ENCODE peak calls at places on chromosomes 13 and 19, in seven cellular contexts. One of them, this sample, is unnamed.
A peak's percentile ranks its signal among the peaks of the same experiment; 100 is the strongest.

GRCh38 chr19:7605490-7606222 is 10.0 kb downstream of the CAMSAP3 start:
- DNase-seq in choroid plexus epithelial cell: peak; percentile 19
- DNase-seq in H9: peak; percentile 84
- DNase-seq in psoas muscle: no peak
- DNase-seq in tibial artery: no peak
- DNase-seq in nephron progenitor cell: peak; percentile 49
- DNase-seq in keratinocyte: no peak
- DNase-seq in this sample: no peak

GRCh38 chr19:21912654-21913053 is 76.7 kb upstream of the ZNF43 start:
- DNase-seq in choroid plexus epithelial cell: no peak
- DNase-seq in H9: no peak
- DNase-seq in psoas muscle: no peak
- DNase-seq in tibial artery: no peak
- DNase-seq in nephron progenitor cell: no peak
- DNase-seq in keratinocyte: no peak
- DNase-seq in this sample: no peak

GRCh38 chr13:40190656-40191100 is 475.8 kb downstream of the FOXO1 start:
- DNase-seq in choroid plexus epithelial cell: peak; percentile 98
- DNase-seq in H9: no peak
- DNase-seq in psoas muscle: peak; percentile 40
- DNase-seq in tibial artery: peak; percentile 79
- DNase-seq in nephron progenitor cell: no peak
- DNase-seq in keratinocyte: peak; percentile 53
- DNase-seq in this sample: no peak

GRCh38 chr13:73482556-73482955 is 423.8 kb downstream of the KLF5 start:
- DNase-seq in choroid plexus epithelial cell: no peak
- DNase-seq in H9: no peak
- DNase-seq in psoas muscle: no peak
- DNase-seq in tibial artery: no peak
- DNase-seq in nephron progenitor cell: no peak
- DNase-seq in keratinocyte: no peak
- DNase-seq in this sample: no peak

GRCh38 chr19:35545855-35546381 is 492 bp downstream of the TMEM147 start:
- DNase-seq in choroid plexus epithelial cell: peak; percentile 18
- DNase-seq in H9: no peak
- DNase-seq in psoas muscle: peak; percentile 47
- DNase-seq in tibial artery: no peak
- DNase-seq in nephron progenitor cell: peak; percentile 59
- DNase-seq in keratinocyte: no peak
- DNase-seq in this sample: no peak

GRCh38 chr19:57688011-57688763 is 6.4 kb downstream of the ZNF551 start:
- DNase-seq in choroid plexus epithelial cell: no peak
- DNase-seq in H9: peak; percentile 3
- DNase-seq in psoas muscle: no peak
- DNase-seq in tibial artery: no peak
- DNase-seq in nephron progenitor cell: no peak
- DNase-seq in keratinocyte: no peak
- DNase-seq in this sample: no peak

GRCh38 chr19:48962029-48962848 is 2.9 kb upstream of the FTL start:
- DNase-seq in choroid plexus epithelial cell: peak; percentile 39
- DNase-seq in H9: peak; percentile 71
- DNase-seq in psoas muscle: peak; percentile 52
- DNase-seq in tibial artery: peak; percentile 80
- DNase-seq in nephron progenitor cell: no peak
- DNase-seq in keratinocyte: no peak
- DNase-seq in this sample: peak; percentile 39

GRCh38 chr13:101979825-101980224 is 422.0 kb downstream of the FGF14 start:
- DNase-seq in choroid plexus epithelial cell: no peak
- DNase-seq in H9: no peak
- DNase-seq in psoas muscle: no peak
- DNase-seq in tibial artery: no peak
- DNase-seq in nephron progenitor cell: no peak
- DNase-seq in keratinocyte: no peak
- DNase-seq in this sample: no peak

GRCh38 chr13:93180376-93180966 is 46.1 kb upstream of the GPC6 start:
- DNase-seq in choroid plexus epithelial cell: peak; percentile 86
- DNase-seq in H9: no peak
- DNase-seq in psoas muscle: no peak
- DNase-seq in tibial artery: no peak
- DNase-seq in nephron progenitor cell: no peak
- DNase-seq in keratinocyte: no peak
- DNase-seq in this sample: no peak

GRCh38 chr13:27868639-27869435 is 51.0 kb upstream of the PDX1 start:
- DNase-seq in choroid plexus epithelial cell: peak; percentile 36
- DNase-seq in H9: no peak
- DNase-seq in psoas muscle: no peak
- DNase-seq in tibial artery: no peak
- DNase-seq in nephron progenitor cell: no peak
- DNase-seq in keratinocyte: no peak
- DNase-seq in this sample: no peak

GRCh38 chr13:103878891-103879605 is 812.8 kb upstream of the SLC10A2 start:
- DNase-seq in choroid plexus epithelial cell: peak; percentile 39
- DNase-seq in H9: no peak
- DNase-seq in psoas muscle: no peak
- DNase-seq in tibial artery: no peak
- DNase-seq in nephron progenitor cell: no peak
- DNase-seq in keratinocyte: no peak
- DNase-seq in this sample: no peak

GRCh38 chr19:7373862-7374261 is 25.1 kb downstream of the ARHGEF18 start:
- DNase-seq in choroid plexus epithelial cell: no peak
- DNase-seq in H9: peak; percentile 54
- DNase-seq in psoas muscle: no peak
- DNase-seq in tibial artery: no peak
- DNase-seq in nephron progenitor cell: no peak
- DNase-seq in keratinocyte: no peak
- DNase-seq in this sample: no peak

DNA sequence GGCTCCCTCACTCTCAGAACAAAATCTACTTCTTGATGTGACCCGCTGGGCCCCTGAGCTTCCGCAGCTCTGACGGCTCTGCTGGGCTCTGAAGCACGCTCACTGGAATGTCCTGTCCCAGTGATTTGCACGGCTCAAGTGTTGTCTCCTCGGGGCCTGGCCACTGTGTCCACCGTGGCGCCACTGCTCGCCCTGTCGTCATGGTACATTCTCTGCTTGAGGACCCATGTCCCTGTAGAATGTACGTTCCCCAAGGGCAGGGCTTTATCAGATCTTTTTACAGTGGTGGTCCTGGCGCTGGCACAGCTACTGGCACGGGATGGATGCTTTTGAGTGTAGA is 12.1 kb downstream of the KLHL26 start:
- DNase-seq in choroid plexus epithelial cell: peak; percentile 37
- DNase-seq in H9: no peak
- DNase-seq in psoas muscle: peak; percentile 61
- DNase-seq in tibial artery: peak; percentile 91
- DNase-seq in nephron progenitor cell: no peak
- DNase-seq in keratinocyte: no peak
- DNase-seq in this sample: no peak
- TF ChIP-seq CTCF in choroid plexus epithelial cell: no peak
- TF ChIP-seq CTCF in H9: no peak
- TF ChIP-seq CTCF in psoas muscle: no peak
- TF ChIP-seq CTCF in tibial artery: no peak
- TF ChIP-seq CTCF in nephron progenitor cell: no peak
- TF ChIP-seq CTCF in keratinocyte: no peak
- TF ChIP-seq CTCF in this sample: no peak

GRCh38 chr13:112225429-112226090 is 150.6 kb upstream of the SPACA7 start:
- DNase-seq in choroid plexus epithelial cell: no peak
- DNase-seq in H9: no peak
- DNase-seq in psoas muscle: no peak
- DNase-seq in tibial artery: peak; percentile 21
- DNase-seq in nephron progenitor cell: no peak
- DNase-seq in keratinocyte: no peak
- DNase-seq in this sample: no peak
- TF ChIP-seq CTCF in choroid plexus epithelial cell: no peak
- TF ChIP-seq CTCF in H9: peak; percentile 52
- TF ChIP-seq CTCF in psoas muscle: no peak
- TF ChIP-seq CTCF in tibial artery: no peak
- TF ChIP-seq CTCF in nephron progenitor cell: no peak
- TF ChIP-seq CTCF in keratinocyte: no peak
- TF ChIP-seq CTCF in this sample: no peak

GRCh38 chr13:70723732-70724131 is 615.5 kb upstream of the KLHL1 start:
- DNase-seq in choroid plexus epithelial cell: peak; percentile 57
- DNase-seq in H9: no peak
- DNase-seq in psoas muscle: no peak
- DNase-seq in tibial artery: no peak
- DNase-seq in nephron progenitor cell: no peak
- DNase-seq in keratinocyte: no peak
- DNase-seq in this sample: no peak
- TF ChIP-seq CTCF in choroid plexus epithelial cell: peak; percentile 50
- TF ChIP-seq CTCF in H9: peak; percentile 46
- TF ChIP-seq CTCF in psoas muscle: no peak
- TF ChIP-seq CTCF in tibial artery: no peak
- TF ChIP-seq CTCF in nephron progenitor cell: no peak
- TF ChIP-seq CTCF in keratinocyte: no peak
- TF ChIP-seq CTCF in this sample: no peak

DNA sequence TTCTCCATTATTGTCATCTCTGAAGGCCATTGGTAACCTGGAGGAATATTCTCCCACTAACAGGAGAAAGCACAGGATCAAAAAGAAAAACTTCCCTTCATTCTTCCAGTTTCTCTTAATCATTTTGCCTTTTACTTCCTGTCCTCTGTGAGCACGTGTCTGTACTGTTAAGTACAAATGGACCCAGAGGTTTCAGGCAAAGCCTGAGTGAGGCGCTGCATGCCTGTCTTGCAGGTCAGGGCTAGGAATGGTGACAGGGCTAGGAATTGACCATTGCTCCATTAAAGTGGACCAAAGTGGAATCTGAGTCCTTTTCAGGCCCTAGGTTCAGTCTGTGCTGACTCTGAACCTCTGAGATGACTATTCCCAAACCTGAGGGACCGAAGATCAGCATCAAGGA is 326.7 kb downstream of the SHISA2 start:
- DNase-seq in choroid plexus epithelial cell: no peak
- DNase-seq in H9: no peak
- DNase-seq in psoas muscle: no peak
- DNase-seq in tibial artery: no peak
- DNase-seq in nephron progenitor cell: no peak
- DNase-seq in keratinocyte: no peak
- DNase-seq in this sample: no peak
- TF ChIP-seq CTCF in choroid plexus epithelial cell: peak; percentile 4
- TF ChIP-seq CTCF in H9: peak; percentile 29
- TF ChIP-seq CTCF in psoas muscle: no peak
- TF ChIP-seq CTCF in tibial artery: no peak
- TF ChIP-seq CTCF in nephron progenitor cell: no peak
- TF ChIP-seq CTCF in keratinocyte: no peak
- TF ChIP-seq CTCF in this sample: no peak

DNA sequence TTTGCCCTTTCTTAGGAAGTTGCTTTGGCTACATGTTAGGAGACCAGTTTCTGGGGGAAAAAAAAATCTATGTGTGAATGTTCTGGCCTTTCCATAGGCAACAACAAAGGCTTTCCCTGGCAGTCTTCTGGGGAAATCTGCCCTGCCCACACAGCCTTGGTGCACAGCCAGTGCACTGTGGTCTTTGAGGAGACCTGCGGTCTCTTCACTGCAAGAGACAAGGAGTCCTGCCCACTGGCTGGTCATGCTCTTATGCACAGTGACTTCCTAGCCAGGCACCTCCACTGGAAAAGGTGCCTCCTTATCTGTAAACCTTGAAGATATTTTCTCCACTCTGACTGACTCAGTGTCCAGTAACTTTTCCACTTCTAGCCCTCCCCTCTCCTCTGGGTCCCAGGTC is 155.1 kb downstream of the SUCLA2 start:
- DNase-seq in choroid plexus epithelial cell: no peak
- DNase-seq in H9: no peak
- DNase-seq in psoas muscle: no peak
- DNase-seq in tibial artery: no peak
- DNase-seq in nephron progenitor cell: no peak
- DNase-seq in keratinocyte: no peak
- DNase-seq in this sample: no peak
- TF ChIP-seq CTCF in choroid plexus epithelial cell: no peak
- TF ChIP-seq CTCF in H9: no peak
- TF ChIP-seq CTCF in psoas muscle: no peak
- TF ChIP-seq CTCF in tibial artery: no peak
- TF ChIP-seq CTCF in nephron progenitor cell: no peak
- TF ChIP-seq CTCF in keratinocyte: no peak
- TF ChIP-seq CTCF in this sample: no peak

DNA sequence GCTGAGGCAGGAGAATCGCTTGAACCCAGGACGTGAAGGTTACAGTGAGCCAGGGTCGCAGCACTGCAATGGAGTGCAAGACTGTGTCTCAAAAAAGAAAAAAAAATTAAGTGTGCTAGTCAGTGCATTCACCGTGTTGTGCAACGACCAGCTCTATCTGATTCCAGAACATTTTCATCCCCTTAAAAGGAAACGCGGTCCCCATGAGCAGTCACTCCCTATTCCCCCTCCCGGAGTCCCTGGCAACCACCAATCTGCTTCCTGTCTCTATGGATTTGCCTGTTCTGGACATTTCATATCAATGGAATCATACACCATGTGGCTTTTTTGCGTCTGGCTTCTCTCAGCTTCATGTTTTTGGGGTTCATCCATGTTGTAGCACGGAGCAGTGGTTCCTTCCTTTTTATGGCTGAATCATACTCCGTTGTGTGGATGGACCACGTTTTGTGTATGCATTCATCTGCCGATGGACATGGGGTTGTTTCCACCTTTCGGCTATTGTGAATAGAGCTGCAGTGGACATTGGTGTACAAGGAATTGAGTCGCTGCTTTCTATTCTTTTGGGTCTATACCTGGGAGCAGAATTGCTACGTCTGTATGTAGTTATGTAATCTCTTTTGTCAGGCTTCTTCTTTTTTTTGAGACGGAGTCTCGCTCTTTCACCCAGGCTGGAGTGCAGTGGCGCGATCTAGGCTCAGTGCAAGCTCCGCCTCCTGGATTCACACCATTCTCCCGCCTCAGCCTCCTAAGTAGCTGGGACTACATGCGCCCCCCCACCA is 19.8 kb downstream of the MYO9B start:
- DNase-seq in choroid plexus epithelial cell: peak; percentile 66
- DNase-seq in H9: no peak
- DNase-seq in psoas muscle: peak; percentile 61
- DNase-seq in tibial artery: peak; percentile 95
- DNase-seq in nephron progenitor cell: no peak
- DNase-seq in keratinocyte: no peak
- DNase-seq in this sample: no peak
- TF ChIP-seq CTCF in choroid plexus epithelial cell: no peak
- TF ChIP-seq CTCF in H9: no peak
- TF ChIP-seq CTCF in psoas muscle: no peak
- TF ChIP-seq CTCF in tibial artery: no peak
- TF ChIP-seq CTCF in nephron progenitor cell: no peak
- TF ChIP-seq CTCF in keratinocyte: no peak
- TF ChIP-seq CTCF in this sample: no peak

GRCh38 chr19:30011051-30011578 is 69.1 kb downstream of the URI1 start:
- DNase-seq in choroid plexus epithelial cell: peak; percentile 14
- DNase-seq in H9: peak; percentile 59
- DNase-seq in psoas muscle: no peak
- DNase-seq in tibial artery: no peak
- DNase-seq in nephron progenitor cell: peak; percentile 5
- DNase-seq in keratinocyte: no peak
- DNase-seq in this sample: no peak
- TF ChIP-seq CTCF in choroid plexus epithelial cell: peak; percentile 17
- TF ChIP-seq CTCF in H9: peak; percentile 32
- TF ChIP-seq CTCF in psoas muscle: no peak
- TF ChIP-seq CTCF in tibial artery: no peak
- TF ChIP-seq CTCF in nephron progenitor cell: no peak
- TF ChIP-seq CTCF in keratinocyte: no peak
- TF ChIP-seq CTCF in this sample: no peak

This sample was measured in glutamatergic neuron.